ENCODE peak calls at places on chromosomes 13 and 19, in seven cellular contexts. D, I, R, P, Y, H and E are unnamed samples.

GRCh38 chr13:73984201-73984600 is 150.0 kb downstream of the KLF12 start:
- DNase-seq in H (no peak), D (no peak), I (no peak), R (no peak), Y (no peak), P (no peak), E (no peak)

GRCh38 chr13:79385694-79386093 is 20.4 kb downstream of the RBM26 start:
- DNase-seq in P (no peak), I (peak), Y (no peak), D (peak), R (no peak), H (peak), E (peak)

GRCh38 chr19:36258028-36258875 is 43.3 kb downstream of the ZNF146 start:
- DNase-seq in Y (no peak), P (no peak), R (no peak), D (no peak), H (no peak), I (no peak), E (peak)

GRCh38 chr19:3366761-3367571 is 583 bp downstream of the NFIC start:
- DNase-seq in Y (no peak), H (peak), I (no peak), D (peak), R (no peak), P (peak), E (peak)

GRCh38 chr13:85653681-85654080 is 145.5 kb downstream of the SLITRK6 start:
- DNase-seq in H (no peak), D (no peak), Y (no peak), R (no peak), P (no peak), I (no peak), E (no peak)

GRCh38 chr13:50511877-50512332 is 331.6 kb downstream of the DLEU7 start:
- DNase-seq in D (no peak), I (no peak), H (peak), R (no peak), Y (no peak), P (peak), E (no peak)

GRCh38 chr13:58992478-58993042 is 1171.2 kb downstream of the DIAPH3 start:
- DNase-seq in R (no peak), I (no peak), H (no peak), Y (no peak), D (no peak), P (no peak), E (no peak)

GRCh38 chr13:113179374-113180230 is 21.2 kb downstream of the PROZ start:
- DNase-seq in D (no peak), Y (no peak), H (peak), I (peak), P (no peak), R (peak), E (peak)

GRCh38 chr13:95503662-95504061 is 48.9 kb upstream of the CLDN10 start:
- DNase-seq in H (no peak), D (no peak), I (no peak), P (no peak), Y (no peak), R (no peak), E (no peak)

GRCh38 chr19:44728178-44728577 is 20.3 kb upstream of the BCL3 start:
- DNase-seq in I (no peak), D (no peak), H (no peak), R (no peak), Y (no peak), P (no peak), E (no peak)

GRCh38 chr13:27619093-27619705 is 1.1 kb downstream of the LNX2 start:
- DNase-seq in R (peak), P (no peak), I (peak), D (peak), Y (no peak), H (no peak), E (peak)

GRCh38 chr19:49792829-49793560 is 20.1 kb downstream of the FUZ start:
- DNase-seq in Y (no peak), I (no peak), R (no peak), H (no peak), D (no peak), P (no peak), E (peak)
- H3K27ac ChIP-seq in Y (no peak), I (no peak), R (no peak), H (no peak), D (peak), P (no peak), E (no peak)

GRCh38 chr19:38769635-38770211 is 3.6 kb downstream of the LGALS7 start:
- DNase-seq in H (peak), I (peak), P (no peak), D (no peak), Y (peak), R (peak), E (peak)
- H2AFZ ChIP-seq in H (peak), I (peak), P (no peak), D (no peak), Y (peak), R (peak), E (peak)

DNA sequence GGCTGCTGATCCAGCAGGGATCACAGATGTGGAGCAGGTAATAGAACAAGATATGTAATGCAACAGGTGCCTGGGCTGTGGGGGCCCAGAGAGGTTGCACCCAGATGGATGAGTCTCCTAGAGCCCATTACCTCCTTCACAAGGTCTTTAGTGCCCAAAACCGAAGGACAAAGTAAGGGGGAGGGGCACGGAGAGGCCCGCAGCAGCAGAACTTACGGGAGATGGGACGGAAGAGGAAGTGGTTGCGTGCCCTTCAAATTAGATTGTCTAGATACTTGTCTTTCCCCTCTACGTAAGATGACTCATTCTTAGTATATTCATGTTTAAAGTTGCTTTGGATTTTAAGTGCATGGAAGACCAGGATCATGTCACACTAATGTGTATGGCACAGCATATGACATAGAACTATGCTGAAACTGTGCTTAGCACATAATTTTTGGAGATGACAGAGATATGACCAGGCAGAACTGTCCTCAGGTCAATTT is 5.7 kb upstream of the MRPS31 start:
- DNase-seq in I (peak), Y (no peak), H (peak), D (peak), R (peak), P (peak), E (no peak)
- H3K27ac ChIP-seq in I (no peak), Y (peak), H (peak), D (peak), R (no peak), P (peak), E (no peak)

DNA sequence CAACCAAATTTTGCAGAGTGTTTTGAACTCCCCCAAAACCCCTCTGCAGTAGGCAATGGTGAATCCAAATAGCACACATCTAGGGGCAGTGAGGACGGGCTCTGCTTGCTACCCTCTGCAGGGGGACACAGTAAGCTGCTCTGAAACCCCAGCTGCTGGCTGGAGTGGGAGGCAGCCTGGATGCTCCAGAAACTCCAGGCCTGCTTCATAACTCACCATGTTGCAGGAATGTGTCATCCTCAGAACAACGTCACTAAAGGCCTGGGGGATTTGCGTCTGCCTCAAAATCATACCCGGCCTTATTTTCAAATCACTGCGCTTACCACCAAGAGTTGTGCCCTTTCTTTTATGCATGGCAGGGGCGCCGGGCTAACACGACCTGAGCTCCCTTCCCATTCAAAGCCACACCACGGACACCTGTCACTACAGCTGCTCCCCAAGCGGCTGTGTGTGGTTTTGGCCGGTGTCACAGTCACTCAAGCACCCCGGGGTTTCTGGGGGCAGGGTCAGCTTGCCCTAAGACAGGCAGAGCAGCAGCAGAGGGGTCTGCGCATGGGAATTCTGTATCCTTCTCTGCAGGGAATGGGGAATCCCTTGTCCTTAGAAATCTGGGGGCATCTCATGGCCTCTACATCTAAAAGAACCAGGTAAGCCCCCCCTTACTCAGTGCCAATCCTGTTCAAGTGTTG is 93.9 kb downstream of the TSHZ3 start:
- DNase-seq in R (no peak), D (no peak), I (no peak), P (no peak), H (no peak), Y (no peak), E (no peak)
- H2AFZ ChIP-seq in R (no peak), D (no peak), I (no peak), P (no peak), H (no peak), Y (no peak), E (no peak)

GRCh38 chr19:18097993-18098890 is 664 bp downstream of the MAST3 start:
- DNase-seq in I (no peak), D (no peak), R (no peak), H (peak), P (no peak), Y (no peak), E (no peak)
- H3K27ac ChIP-seq in I (no peak), D (no peak), R (no peak), H (peak), P (no peak), Y (no peak), E (no peak)

GRCh38 chr13:75745387-75745786 is 109.3 kb downstream of the LMO7 start:
- DNase-seq in D (no peak), Y (no peak), H (no peak), I (no peak), R (no peak), P (no peak), E (no peak)
- H2AFZ ChIP-seq in D (no peak), Y (no peak), H (no peak), I (no peak), R (no peak), P (no peak), E (no peak)

GRCh38 chr19:18014197-18014596 is 6.2 kb downstream of the ARRDC2 start:
- DNase-seq in D (no peak), P (peak), Y (no peak), I (no peak), H (no peak), R (no peak), E (peak)
- H3K27ac ChIP-seq in D (no peak), P (peak), Y (no peak), I (no peak), H (peak), R (no peak), E (no peak)

DNA sequence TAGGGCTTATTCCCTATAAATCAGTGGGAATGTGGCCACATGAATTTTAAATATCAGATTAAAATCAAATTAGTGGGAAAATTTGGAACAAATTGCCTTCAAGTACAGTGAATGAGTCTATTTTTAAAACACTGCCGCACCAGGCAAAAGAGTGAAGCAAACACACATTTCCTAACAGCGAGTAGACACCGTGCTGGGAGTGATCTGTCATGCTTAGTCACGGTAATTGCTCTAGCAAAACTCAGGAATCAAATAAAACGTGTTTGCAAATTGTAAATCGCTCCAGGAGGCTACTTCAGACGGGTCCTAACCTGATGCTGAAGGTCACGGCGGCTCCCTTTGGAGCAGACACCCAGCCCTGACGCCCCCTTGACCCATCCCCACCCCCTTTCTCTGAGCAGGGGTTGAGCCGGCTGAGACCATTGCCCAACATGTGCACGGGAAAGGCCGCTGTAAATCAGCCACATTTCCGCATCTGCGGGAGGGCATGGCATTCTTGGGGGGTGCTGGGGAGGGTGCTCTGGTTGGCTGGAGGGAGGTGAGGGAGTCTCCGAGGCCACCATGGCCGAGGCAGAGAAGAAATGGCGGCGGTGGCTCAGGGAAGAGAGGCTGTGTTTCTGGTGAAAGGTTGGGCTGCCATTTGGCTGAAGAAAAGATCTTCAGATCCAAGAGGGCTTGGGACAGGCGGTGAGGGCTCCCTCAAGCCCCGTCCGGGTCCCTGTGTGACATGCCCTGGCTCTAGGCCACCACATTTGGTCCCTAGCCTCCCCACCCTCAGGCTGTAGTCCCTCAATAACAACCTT is 8.9 kb downstream of the CEBPA start:
- DNase-seq in Y (peak), I (peak), P (no peak), D (peak), R (peak), H (peak), E (peak)
- H2AFZ ChIP-seq in Y (peak), I (no peak), P (no peak), D (peak), R (no peak), H (peak), E (peak)

GRCh38 chr19:46907880-46908279 is 47.1 kb downstream of the ARHGAP35 start:
- DNase-seq in D (no peak), Y (no peak), P (no peak), H (no peak), I (no peak), R (no peak), E (peak)
- H3K27ac ChIP-seq in D (no peak), Y (no peak), P (no peak), H (no peak), I (no peak), R (no peak), E (no peak)